ENCODE peak calls at places on chromosomes 7 and 10, in five cellular contexts. A is mesothelial cell of epicardium, W is kidney epithelial cell, M is A549, D is ovary. O is an unnamed sample.

GRCh38 chr10:130128922-130129321 is 7.3 kb upstream of the GLRX3 start:
- DNase-seq in A (no peak), W (no peak), M (no peak), D (no peak), O (no peak)

GRCh38 chr10:101032637-101033201 is 1.7 kb downstream of the SFXN3 start:
- DNase-seq in A (no peak), W (peak), M (peak), D (peak), O (no peak)

GRCh38 chr10:59793924-59794323 is 40.7 kb upstream of the MRLN start:
- DNase-seq in A (no peak), W (peak), M (no peak), D (no peak), O (no peak)

GRCh38 chr10:5544216-5544805 is 19.6 kb downstream of the CALML3 start:
- DNase-seq in A (no peak), W (no peak), M (no peak), D (no peak), O (no peak)

GRCh38 chr10:594584-595270 is 94.7 kb downstream of the DIP2C start:
- DNase-seq in A (no peak), W (no peak), M (no peak), D (no peak), O (no peak)

GRCh38 chr7:105268511-105269392 is 120.0 kb downstream of the SRPK2 start:
- DNase-seq in A (no peak), W (no peak), M (peak), D (no peak), O (no peak)

GRCh38 chr10:14889318-14889717 is 10.7 kb downstream of the SUV39H2 start:
- DNase-seq in A (no peak), W (no peak), M (peak), D (no peak), O (no peak)

GRCh38 chr7:32476816-32477648 is 13.1 kb downstream of the LSM5 start:
- DNase-seq in A (no peak), W (no peak), M (no peak), D (no peak), O (no peak)

GRCh38 chr7:102471791-102472125 is 7.0 kb downstream of the POLR2J start:
- DNase-seq in A (peak), W (no peak), M (no peak), D (peak), O (no peak)

GRCh38 chr10:77836299-77836820 is 90.2 kb downstream of the DLG5 start:
- DNase-seq in A (no peak), W (no peak), M (no peak), D (no peak), O (no peak)

GRCh38 chr7:74023037-74023436 is 4.9 kb upstream of the ELN start:
- DNase-seq in A (no peak), W (no peak), M (peak), D (peak), O (no peak)

GRCh38 chr7:13091974-13092707 is 404.7 kb downstream of the ARL4A start:
- DNase-seq in A (no peak), W (no peak), M (no peak), D (no peak), O (no peak)

GRCh38 chr10:7405637-7406036 is 5.2 kb downstream of the SFMBT2 start:
- DNase-seq in A (no peak), W (no peak), M (no peak), D (no peak), O (no peak)

GRCh38 chr7:44893710-44894135 is 8.4 kb upstream of the PURB start:
- DNase-seq in A (no peak), W (no peak), M (no peak), D (no peak), O (no peak)

GRCh38 chr10:124308811-124309210 is 109.9 kb downstream of the OAT start:
- DNase-seq in A (peak), W (no peak), M (no peak), D (no peak), O (no peak)

GRCh38 chr10:119348516-119349240 is 141.3 kb downstream of the GRK5 start:
- DNase-seq in A (no peak), W (no peak), M (no peak), D (peak), O (no peak)

GRCh38 chr7:46291601-46292150 is 370.6 kb upstream of the IGFBP3 start:
- DNase-seq in A (no peak), W (no peak), M (no peak), D (peak), O (no peak)

GRCh38 chr10:132544744-132545658 is 7.4 kb downstream of the INPP5A start:
- DNase-seq in A (no peak), W (no peak), M (no peak), D (peak), O (no peak)

GRCh38 chr10:126166797-126167196 is 221.5 kb downstream of the ADAM12 start:
- DNase-seq in A (no peak), W (no peak), M (no peak), D (no peak), O (no peak)

GRCh38 chr10:51224610-51225230 is 150.4 kb downstream of the PRKG1 start:
- DNase-seq in A (no peak), W (no peak), M (no peak), D (no peak), O (no peak)

GRCh38 chr10:69731698-69732097 is 70.0 kb upstream of the COL13A1 start:
- DNase-seq in A (no peak), W (no peak), M (no peak), D (no peak), O (no peak)

GRCh38 chr7:30521532-30521931 is 16.9 kb upstream of the GGCT start:
- DNase-seq in A (no peak), W (no peak), M (no peak), D (no peak), O (no peak)

GRCh38 chr10:44044549-44044948 is 340.3 kb downstream of the CXCL12 start:
- DNase-seq in A (no peak), W (no peak), M (no peak), D (no peak), O (no peak)
- TF ChIP-seq CTCF in A (no peak), W (no peak), M (no peak), D (no peak), O (no peak)

GRCh38 chr7:17988858-17989257 is 38.8 kb downstream of the PRPS1L1 start:
- DNase-seq in A (no peak), W (no peak), M (no peak), D (no peak), O (no peak)

GRCh38 chr7:17989546-17989945 is 38.1 kb downstream of the PRPS1L1 start:
- DNase-seq in A (no peak), W (no peak), M (no peak), D (no peak), O (no peak)

GRCh38 chr7:17994079-17994478 is 33.6 kb downstream of the PRPS1L1 start:
- DNase-seq in A (no peak), W (no peak), M (no peak), D (no peak), O (no peak)

GRCh38 chr7:17990761-17991160 is 36.9 kb downstream of the PRPS1L1 start:
- DNase-seq in A (no peak), W (no peak), M (no peak), D (no peak), O (no peak)

DNA sequence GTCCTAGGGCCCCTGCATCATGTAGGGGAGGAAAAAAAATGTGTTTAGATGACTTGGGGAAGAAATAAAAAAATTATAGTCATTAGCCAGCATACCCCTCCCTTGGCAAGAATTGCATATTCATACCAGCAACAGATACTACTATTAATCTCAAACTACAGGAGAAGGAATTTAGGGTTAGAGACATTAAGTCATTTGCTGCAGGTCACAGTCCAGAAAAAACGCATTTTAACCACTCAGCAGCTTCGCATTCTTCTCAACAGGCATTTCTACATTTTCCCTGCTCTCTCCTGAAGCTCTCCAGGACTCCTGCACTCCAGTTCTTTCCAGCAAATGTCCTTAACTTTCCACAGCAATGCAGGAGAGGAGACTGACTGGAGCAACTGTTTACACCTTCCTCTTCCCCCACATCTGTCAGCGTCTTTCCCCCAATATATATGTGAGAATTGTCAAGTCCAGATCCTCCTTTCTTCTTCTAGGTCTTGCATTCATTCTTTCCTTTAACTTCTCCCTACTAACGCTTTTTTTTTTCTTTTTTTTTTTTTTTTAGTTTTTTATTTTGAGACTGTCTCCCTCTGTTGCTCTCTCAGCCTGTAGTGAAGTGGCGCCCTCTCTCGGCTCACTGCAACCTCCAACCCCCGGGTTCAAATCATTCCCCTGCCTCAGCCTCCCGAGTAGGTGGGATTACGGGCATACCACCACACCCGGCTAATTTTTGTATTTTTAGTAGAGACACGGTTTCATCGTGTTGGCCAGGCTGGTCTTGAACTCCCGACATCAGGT is 35.6 kb downstream of the PRPS1L1 start:
- DNase-seq in A (no peak), W (no peak), M (no peak), D (no peak), O (no peak)
- TF ChIP-seq CTCF in A (no peak), W (no peak), M (no peak), D (no peak), O (no peak)

GRCh38 chr7:16114633-16115032 is 306.7 kb downstream of the CRPPA start:
- DNase-seq in A (no peak), W (no peak), M (no peak), D (no peak), O (no peak)
- TF ChIP-seq CTCF in A (no peak), W (no peak), M (peak), D (no peak), O (no peak)

DNA sequence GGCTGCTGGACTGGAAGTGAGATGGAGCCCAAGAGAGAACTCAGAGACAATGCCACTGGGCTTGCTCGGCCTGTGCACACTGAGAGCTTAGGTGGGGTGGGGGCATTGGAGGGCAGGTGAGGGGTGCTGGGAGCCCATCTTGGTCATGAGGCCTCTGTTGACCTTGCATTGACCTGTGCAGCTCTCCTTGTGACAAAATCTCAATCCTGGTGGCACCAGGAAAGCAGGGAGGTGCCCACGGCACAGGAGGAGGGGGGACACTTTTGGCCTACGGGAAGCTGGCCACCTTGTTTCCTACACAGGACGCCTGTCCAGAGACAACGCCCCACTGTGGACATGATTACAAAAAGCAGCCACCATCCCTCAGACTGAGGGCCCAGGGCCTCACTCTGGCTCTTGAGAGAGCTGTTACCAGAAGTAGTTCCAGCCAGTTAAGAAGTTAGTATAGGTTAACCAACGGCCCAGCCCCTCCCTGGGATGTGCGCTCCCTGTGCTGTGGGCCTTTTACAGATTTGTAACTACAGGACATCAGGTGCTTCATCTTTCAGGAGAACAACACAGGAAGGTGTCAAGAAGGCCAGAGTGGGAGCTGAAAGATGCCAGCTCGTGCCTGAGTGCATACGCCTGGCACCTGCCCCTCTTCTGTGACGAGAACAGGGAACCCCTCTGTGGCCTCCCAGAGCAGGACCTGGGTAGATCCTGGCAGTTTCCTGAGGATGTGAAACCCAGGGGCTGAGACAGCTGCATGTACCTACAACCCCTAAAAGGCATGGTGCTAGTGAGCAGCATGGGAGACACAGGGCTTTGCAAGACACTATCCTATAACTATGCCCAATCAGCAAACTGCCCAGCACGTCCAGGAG is 10.3 kb downstream of the PKD1L1 start:
- DNase-seq in A (no peak), W (no peak), M (no peak), D (no peak), O (peak)
- TF ChIP-seq CTCF in A (no peak), W (no peak), M (no peak), D (no peak), O (no peak)